ENCODE peak calls at places on chromosomes 6 and 20, in four cellular contexts. G is HCT116; D is CD8-positive, alpha-beta T cell; Q is endodermal cell. B is an unnamed sample.

GRCh38 chr20:13567663-13568062 is 71.1 kb downstream of the TASP1 start:
- DNase-seq in Q (no peak), D (no peak), G (no peak), B (no peak)

GRCh38 chr6:165049362-165049761 is 260.0 kb downstream of the C6orf118 start:
- DNase-seq in G (peak; percentile 21), Q (peak; percentile 93), D (no peak), B (no peak)

GRCh38 chr20:46402236-46402886 is 4.1 kb downstream of the ELMO2 start:
- DNase-seq in G (no peak), Q (peak; percentile 12), D (no peak), B (no peak)

GRCh38 chr20:45946149-45946970 is 11.9 kb downstream of the PCIF1 start:
- DNase-seq in D (peak; percentile 69), G (no peak), Q (no peak), B (peak; percentile 76)

GRCh38 chr6:110689275-110689935 is 125.9 kb downstream of the CDK19 start:
- DNase-seq in Q (peak; percentile 54), G (no peak), D (no peak), B (no peak)

GRCh38 chr6:117227245-117227962 is 38.0 kb upstream of the VGLL2 start:
- DNase-seq in Q (no peak), G (no peak), D (no peak), B (no peak)

GRCh38 chr20:15422966-15423365 is 1085.6 kb upstream of the FLRT3 start:
- DNase-seq in Q (no peak), D (no peak), G (no peak), B (no peak)

GRCh38 chr6:107489636-107490567 is at the start of gene SOBP:
- DNase-seq in G (no peak), Q (peak; percentile 83), D (peak; percentile 32), B (peak; percentile 77)

GRCh38 chr20:52833901-52834300 is 138.3 kb upstream of the TSHZ2 start:
- DNase-seq in D (no peak), Q (no peak), G (no peak), B (no peak)

GRCh38 chr20:63319164-63320040 is 26.4 kb downstream of the COL20A1 start:
- DNase-seq in D (no peak), Q (no peak), G (no peak), B (peak; percentile 54)

GRCh38 chr20:59222982-59223610 is 59.5 kb downstream of the ZNF831 start:
- DNase-seq in G (no peak), D (no peak), Q (peak; percentile 76), B (no peak)

GRCh38 chr6:122631571-122632249 is 21.5 kb downstream of the PKIB start:
- DNase-seq in Q (no peak), D (no peak), G (no peak), B (no peak)

GRCh38 chr20:48852609-48853008 is 24.8 kb upstream of the PREX1 start:
- DNase-seq in Q (no peak), G (no peak), D (no peak), B (no peak)

GRCh38 chr6:153553627-153554026 is 422.5 kb upstream of the RGS17 start:
- DNase-seq in D (no peak), Q (peak; percentile 80), G (peak; percentile 7), B (no peak)

GRCh38 chr6:24227556-24227955 is 101.5 kb downstream of the NRSN1 start:
- DNase-seq in Q (peak; percentile 73), G (no peak), D (no peak), B (no peak)

DNA sequence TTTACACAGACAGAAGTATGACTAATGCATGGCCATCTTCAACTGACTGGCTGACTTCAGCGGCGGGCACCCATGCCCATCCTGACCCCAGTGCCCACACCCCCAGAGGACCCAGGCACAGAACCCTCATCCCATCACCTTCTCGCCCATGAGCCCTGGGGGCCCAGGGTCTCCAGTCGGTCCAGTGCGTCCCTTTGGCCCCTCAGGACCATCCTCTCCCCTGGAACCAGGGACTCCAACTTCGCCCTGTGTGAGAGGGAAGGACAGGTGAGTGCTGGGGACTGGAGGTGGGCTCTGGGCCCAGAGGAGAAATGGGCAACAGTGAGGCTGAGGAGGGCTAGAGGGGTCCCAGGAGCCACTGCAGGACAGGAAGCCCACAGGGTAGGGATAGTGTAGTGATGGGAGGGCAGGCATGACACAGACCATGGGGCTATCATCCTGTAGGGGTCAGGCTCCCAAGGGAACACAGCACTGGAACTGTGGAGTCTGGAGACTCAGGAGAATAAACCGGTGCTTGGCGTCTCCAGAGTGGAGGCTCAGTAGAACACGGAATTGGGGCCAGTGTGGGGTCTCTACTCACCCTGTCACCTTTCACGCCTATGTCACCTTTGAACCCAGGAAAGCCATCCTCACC is 16.7 kb downstream of the COL11A2 start:
- DNase-seq in Q (no peak), G (no peak), D (no peak), B (peak; percentile 40)
- H3K4me1 ChIP-seq in Q (no peaks in the 10 kb centered on the region), G (no peaks in the 10 kb centered on the region), D (no peaks in the 10 kb centered on the region), B (no peaks in the 10 kb centered on the region)

GRCh38 chr6:134221250-134221649 is 96.7 kb downstream of the SGK1 start:
- DNase-seq in D (no peak), G (no peak), Q (no peak), B (no peak)

GRCh38 chr6:134211297-134211696 is 106.6 kb downstream of the SGK1 start:
- DNase-seq in G (no peak), D (no peak), Q (no peak), B (no peak)

GRCh38 chr6:134217516-134218140 is 100.3 kb downstream of the SGK1 start:
- DNase-seq in D (no peak), Q (no peak), G (no peak), B (no peak)

GRCh38 chr6:134217110-134217509 is 100.8 kb downstream of the SGK1 start:
- DNase-seq in G (no peak), Q (no peak), D (no peak), B (no peak)

DNA sequence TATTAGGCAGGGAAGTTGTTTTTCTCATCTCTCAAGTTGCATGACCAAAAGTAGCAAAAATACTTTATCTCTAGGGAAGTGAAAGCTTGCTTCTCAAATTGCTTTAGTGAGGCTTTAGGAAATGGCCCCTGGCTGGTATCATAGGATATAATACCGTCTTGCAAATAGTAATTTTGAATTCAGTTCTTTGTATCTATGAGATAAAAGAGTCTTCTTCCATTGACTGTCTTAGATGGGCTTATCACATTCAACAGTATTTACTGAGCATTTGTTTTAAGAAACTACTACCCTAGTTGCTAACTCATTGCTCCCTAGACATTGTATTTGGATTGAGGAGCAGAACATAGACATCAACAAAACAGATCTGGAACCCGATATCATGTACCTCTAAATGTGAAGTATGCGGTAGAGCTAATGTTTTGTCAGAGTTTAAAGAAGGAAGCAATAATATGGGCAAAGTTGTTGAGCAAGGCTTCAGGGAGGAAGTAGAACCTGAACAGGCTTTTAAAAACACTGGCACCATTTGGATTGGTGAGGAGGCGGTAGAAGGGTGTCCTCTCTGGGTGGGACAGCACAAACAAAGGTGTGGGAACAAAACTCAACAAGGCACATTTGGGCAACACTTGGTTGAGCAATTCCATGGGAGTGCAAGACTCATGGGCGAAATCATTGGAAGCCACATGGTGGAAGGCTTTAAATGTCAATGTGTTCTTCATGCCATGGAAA is 101.4 kb downstream of the SGK1 start:
- DNase-seq in G (no peak), Q (no peak), D (no peak), B (no peak)
- TF ChIP-seq CTCF in G (no peak), Q (no peak), D (no peak), B (no peak)

DNA sequence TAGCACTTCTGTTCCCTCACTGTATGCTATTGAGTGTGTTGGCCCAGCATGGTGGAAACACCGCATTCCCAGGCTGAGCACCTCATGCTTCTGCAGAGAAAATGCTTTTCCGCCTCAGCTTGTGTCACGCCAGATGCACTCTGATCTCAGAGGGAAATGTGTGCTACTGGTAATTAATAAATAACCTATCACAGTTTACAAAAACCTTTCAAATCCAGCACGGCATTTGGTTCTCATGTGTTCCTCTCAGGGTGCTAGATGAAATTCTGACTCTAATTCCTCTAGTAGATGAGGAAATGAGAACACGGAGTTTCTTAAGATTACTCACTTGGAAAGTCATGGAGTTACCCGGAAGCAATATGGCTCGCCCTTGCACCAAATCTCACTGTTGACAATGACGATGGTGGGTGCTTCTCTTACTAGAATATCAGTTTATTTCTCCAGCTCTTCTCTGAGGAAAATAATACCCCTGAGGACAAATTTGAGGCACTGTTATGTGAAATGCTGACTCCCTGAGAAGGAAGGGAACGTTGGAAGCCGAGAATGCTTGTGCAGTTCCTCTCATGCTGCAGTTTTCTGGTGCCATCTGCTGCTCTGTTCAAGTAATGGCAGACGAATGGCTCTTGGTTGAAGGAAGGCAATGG is 116.6 kb downstream of the RNF144B start:
- DNase-seq in G (peak; percentile 61), Q (peak; percentile 80), D (peak; percentile 15), B (no peak)
- H3K27ac ChIP-seq in G (no peak overlapping the region), Q (no peak overlapping the region), D (no peak overlapping the region), B (peak overlapping the region; percentile 55)

DNA sequence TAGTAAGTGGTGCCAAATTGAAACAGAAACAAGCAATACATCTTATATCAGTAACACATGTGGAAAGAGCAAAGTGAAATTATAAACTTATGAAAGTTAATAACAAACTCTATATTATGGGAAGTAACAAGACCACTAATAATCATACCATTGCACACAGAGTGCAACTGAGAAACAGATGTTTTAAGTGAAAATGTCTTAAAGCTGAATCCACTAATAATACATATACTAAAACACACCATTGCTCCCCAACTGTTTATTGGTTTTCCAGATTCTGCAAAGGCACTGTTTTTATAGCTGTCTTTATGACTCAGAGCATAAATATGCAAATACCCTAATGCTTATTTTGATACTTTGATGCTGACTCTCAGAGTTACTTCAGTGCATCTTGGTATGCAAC is 292.3 kb downstream of the RFPL4B start:
- DNase-seq in Q (no peak), G (no peak), D (no peak), B (no peak)
- H3K4me1 ChIP-seq in Q (no peaks in the 10 kb centered on the region), G (no peaks in the 10 kb centered on the region), D (no peaks in the 10 kb centered on the region), B (no peaks in the 10 kb centered on the region)

GRCh38 chr6:134918418-134918961 is 31.4 kb downstream of the ALDH8A1 start:
- DNase-seq in G (no peak), D (no peak), Q (peak; percentile 60), B (no peak)
- TF ChIP-seq CTCF in G (no peak), D (no peak), Q (peak; percentile 44), B (no peak)

GRCh38 chr6:7541175-7542064 is at the start of gene DSP:
- DNase-seq in G (peak; percentile 48), D (no peak), Q (peak; percentile 91), B (peak; percentile 84)

GRCh38 chr6:7543761-7544424 is 2.4 kb downstream of the DSP start:
- DNase-seq in G (no peak), D (no peak), Q (peak; percentile 72), B (no peak)

GRCh38 chr6:7544597-7544996 is 3.1 kb downstream of the DSP start:
- DNase-seq in G (no peak), D (no peak), Q (no peak), B (no peak)

GRCh38 chr6:7542065-7542877 is 800 bp downstream of the DSP start:
- DNase-seq in D (no peak), Q (peak; percentile 87), G (no peak), B (peak; percentile 70)

DNA sequence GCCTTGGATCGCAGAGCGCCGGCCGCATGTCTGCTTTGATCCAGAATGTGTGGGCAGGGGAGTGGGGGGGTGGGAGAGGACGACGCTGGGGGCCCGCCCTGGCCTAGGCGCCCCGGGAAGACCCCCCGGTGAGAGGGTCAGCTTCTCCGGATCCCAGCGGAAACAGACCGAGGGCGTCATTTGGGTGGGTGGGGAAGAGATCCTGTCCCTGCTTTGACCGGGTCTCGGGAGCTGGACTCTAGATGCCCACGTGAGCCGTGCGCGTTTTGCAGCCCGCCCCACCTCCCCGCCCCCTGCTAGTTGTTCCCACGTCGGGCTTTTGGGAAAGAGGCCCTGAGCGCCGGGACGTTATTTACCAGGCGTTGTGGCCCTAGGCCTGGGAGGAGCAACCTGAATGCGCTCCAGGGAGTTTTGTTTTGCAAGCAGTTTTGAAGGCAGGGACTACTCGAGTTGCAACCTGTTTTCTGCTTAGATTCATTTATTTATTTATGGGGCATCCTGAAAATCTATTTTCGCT is 1.5 kb downstream of the DSP start:
- DNase-seq in D (no peak), Q (peak; percentile 93), G (peak; percentile 56), B (peak; percentile 70)
- H3K27ac ChIP-seq in D (no peak overlapping the region), Q (no peak overlapping the region), G (peak overlapping the region; percentile 93), B (peak overlapping the region; percentile 55)